ENCODE peak calls at places on chromosomes 16 and 17, in nine cellular contexts. G is GM12865, C is neural crest cell, J is fibroblast of pulmonary artery, E is bronchial epithelial cell, L is heart right ventricle, H is glutamatergic neuron, W is BE2C, K is kidney epithelial cell. Z is an unnamed sample.

GRCh38 chr17:1487939-1488825 is 4.3 kb downstream of the MYO1C start:
- DNase-seq in H (peak; percentile 80), C (peak; percentile 79), G (peak; percentile 80), L (peak; percentile 91), J (peak; percentile 87), E (peak; percentile 55), W (peak; percentile 69), K (no peak), Z (peak; percentile 92)

GRCh38 chr16:10946308-10946707 is 1.9 kb downstream of the CLEC16A start:
- DNase-seq in L (no peak), J (no peak), W (no peak), K (no peak), H (no peak), G (no peak), C (no peak), E (peak; percentile 53), Z (peak; percentile 45)

GRCh38 chr16:89052824-89053724 is 40.6 kb upstream of the ACSF3 start:
- DNase-seq in H (no peak), G (no peak), L (no peak), W (no peak), C (no peak), J (no peak), E (no peak), K (no peak), Z (peak; percentile 91)

GRCh38 chr17:40101367-40102210 is 1.2 kb upstream of the NR1D1 start:
- DNase-seq in E (no peak), K (no peak), L (no peak), W (no peak), C (no peak), G (no peak), H (no peak), J (no peak), Z (peak; percentile 41)

GRCh38 chr16:49100366-49100765 is 181.3 kb downstream of the CBLN1 start:
- DNase-seq in E (no peak), K (no peak), H (no peak), G (no peak), L (no peak), J (no peak), W (no peak), C (no peak), Z (no peak)

GRCh38 chr17:27603870-27604794 is 26.9 kb upstream of the LGALS9 start:
- DNase-seq in H (no peak), J (no peak), K (no peak), W (no peak), L (no peak), E (no peak), C (no peak), G (no peak), Z (peak; percentile 57)

GRCh38 chr16:64305663-64306062 is 816.2 kb downstream of the CDH11 start:
- DNase-seq in J (no peak), G (no peak), W (no peak), H (no peak), E (no peak), C (no peak), K (no peak), L (no peak), Z (no peak)

GRCh38 chr16:75527825-75528299 is 8.0 kb downstream of the CHST5 start:
- DNase-seq in G (no peak), H (no peak), W (no peak), J (no peak), K (no peak), L (no peak), C (no peak), E (no peak), Z (peak; percentile 60)

GRCh38 chr16:72935896-72936295 is 112.0 kb downstream of the ZFHX3 start:
- DNase-seq in E (no peak), G (no peak), W (no peak), H (no peak), J (no peak), L (no peak), K (no peak), C (no peak), Z (no peak)

GRCh38 chr16:6008656-6009055 is 911.1 kb upstream of the EEF2KMT start:
- DNase-seq in G (no peak), H (no peak), L (no peak), K (no peak), E (no peak), W (no peak), J (no peak), C (no peak), Z (no peak)

GRCh38 chr17:66171172-66171571 is 20.8 kb downstream of the CEP112 start:
- DNase-seq in H (no peak), J (no peak), W (no peak), C (no peak), K (no peak), L (no peak), G (no peak), E (no peak), Z (no peak)

GRCh38 chr16:24769806-24770205 is 40.4 kb downstream of the TNRC6A start:
- DNase-seq in W (no peak), K (no peak), E (no peak), H (no peak), G (no peak), J (peak; percentile 92), L (no peak), C (no peak), Z (no peak)

GRCh38 chr16:58536278-58536677 is 21.0 kb downstream of the SETD6 start:
- DNase-seq in H (no peak), K (no peak), E (no peak), C (no peak), G (no peak), J (no peak), L (no peak), W (no peak), Z (no peak)

GRCh38 chr17:60493847-60494321 is 32.2 kb downstream of the APPBP2 start:
- DNase-seq in G (no peak), L (no peak), W (no peak), C (no peak), J (peak; percentile 18), K (no peak), E (no peak), H (no peak), Z (no peak)

GRCh38 chr17:8158267-8159031 is 4.3 kb downstream of the VAMP2 start:
- DNase-seq in C (peak; percentile 97), J (peak; percentile 94), H (peak; percentile 96), W (peak; percentile 80), E (peak; percentile 74), L (peak; percentile 93), K (no peak), G (peak; percentile 91), Z (peak; percentile 92)

GRCh38 chr17:9893606-9894005 is 11.5 kb downstream of the RCVRN start:
- DNase-seq in H (no peak), C (no peak), E (no peak), K (no peak), L (no peak), J (peak; percentile 41), G (no peak), W (no peak), Z (no peak)

GRCh38 chr17:76414334-76415295 is 30.2 kb downstream of the SPHK1 start:
- DNase-seq in J (peak; percentile 65), K (no peak), H (peak; percentile 89), C (no peak), L (peak; percentile 80), W (peak; percentile 98), G (no peak), E (no peak), Z (peak; percentile 34)

GRCh38 chr16:57689772-57690558 is 4.6 kb upstream of the DRC7 start:
- DNase-seq in J (no peak), G (peak; percentile 80), K (peak; percentile 19), E (no peak), C (no peak), L (peak; percentile 23), W (no peak), H (no peak), Z (no peak)

DNA sequence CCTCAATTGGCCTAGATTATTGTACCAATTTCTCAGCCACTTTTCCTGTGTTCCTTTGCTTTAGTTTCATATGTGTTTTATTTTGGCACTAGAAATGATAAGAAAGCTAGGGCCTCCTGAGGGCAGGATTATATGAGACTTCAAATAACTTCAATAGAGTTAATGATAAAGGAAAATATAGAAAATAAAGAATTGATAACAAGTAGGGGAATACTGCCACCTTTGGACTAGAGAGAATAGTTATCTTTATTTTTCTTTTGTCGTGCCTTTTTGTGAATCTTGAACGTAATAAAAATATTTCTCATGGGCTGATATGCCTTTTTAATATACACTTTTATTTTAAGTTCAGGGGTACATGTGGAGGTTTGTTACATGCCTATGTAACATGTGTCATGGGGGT is 29.3 kb upstream of the RBL2 start:
- DNase-seq in C (no peak), H (no peak), K (no peak), W (no peak), G (no peak), E (no peak), L (no peak), J (peak; percentile 8), Z (no peak)
- TF ChIP-seq CTCF in C (no peak), H (no peak), K (no peak), W (no peak), G (no peak), E (peak; percentile 5), L (no peak), J (no peak), Z (no peak)

GRCh38 chr16:53372942-53373871 is 61.1 kb upstream of the RBL2 start:
- DNase-seq in J (no peak), E (peak; percentile 51), W (no peak), C (no peak), L (peak; percentile 7), K (no peak), G (peak; percentile 26), H (peak; percentile 36), Z (peak; percentile 95)
- TF ChIP-seq CTCF in J (no peak), E (no peak), W (no peak), C (no peak), L (no peak), K (no peak), G (no peak), H (no peak), Z (no peak)

GRCh38 chr17:50564916-50565315 is 4.4 kb downstream of the CACNA1G start:
- DNase-seq in L (peak; percentile 61), H (no peak), W (peak; percentile 51), K (no peak), C (no peak), E (no peak), G (no peak), J (peak; percentile 76), Z (peak; percentile 49)
- TF ChIP-seq CTCF in L (no peak), H (no peak), W (no peak), K (no peak), C (no peak), E (no peak), G (no peak), J (no peak), Z (no peak)

GRCh38 chr17:4534928-4535666 is 20.1 kb downstream of the MYBBP1A start:
- DNase-seq in J (no peak), E (no peak), L (no peak), G (no peak), K (no peak), C (no peak), H (no peak), W (no peak), Z (no peak)

GRCh38 chr17:4531988-4532736 is 23.0 kb downstream of the MYBBP1A start:
- DNase-seq in H (no peak), W (no peak), E (no peak), G (no peak), J (no peak), C (no peak), K (no peak), L (no peak), Z (no peak)

GRCh38 chr17:4534515-4534914 is 20.7 kb downstream of the MYBBP1A start:
- DNase-seq in E (no peak), W (no peak), K (no peak), H (no peak), C (no peak), J (no peak), L (no peak), G (no peak), Z (no peak)

GRCh38 chr17:4532860-4533521 is 22.2 kb downstream of the MYBBP1A start:
- DNase-seq in J (no peak), W (no peak), H (no peak), L (no peak), E (no peak), C (no peak), G (no peak), K (no peak), Z (no peak)

GRCh38 chr17:4533522-4534502 is 21.4 kb downstream of the MYBBP1A start:
- DNase-seq in W (peak; percentile 56), K (no peak), L (no peak), J (no peak), C (peak; percentile 45), H (no peak), E (no peak), G (no peak), Z (no peak)
- TF ChIP-seq CTCF in W (no peak), K (no peak), L (no peak), J (no peak), C (no peak), H (no peak), E (no peak), G (no peak), Z (no peak)